ENCODE peak calls at places on chromosome 2, in four cellular contexts. L is mesothelial cell of epicardium, F is HT-29, D is amygdala. R is an unnamed sample.

GRCh38 chr2:26196683-26197418 is 24.0 kb downstream of the GAREM2 start:
- DNase-seq in L (no peak), F (no peak), D (no peak), R (peak)

GRCh38 chr2:232884549-232885263 is 14.6 kb downstream of the SNORC start:
- DNase-seq in L (no peak), F (no peak), D (no peak), R (no peak)

GRCh38 chr2:207896525-207897295 is 127.0 kb upstream of the FZD5 start:
- DNase-seq in F (peak), D (no peak), L (no peak), R (no peak)

GRCh38 chr2:216584112-216584511 is 49.1 kb upstream of the IGFBP2 start:
- DNase-seq in F (no peak), D (peak), L (no peak), R (no peak)

GRCh38 chr2:67845557-67846114 is 217.2 kb downstream of the C1D start:
- DNase-seq in D (no peak), L (no peak), F (no peak), R (no peak)

GRCh38 chr2:203567786-203568185 is 32.7 kb upstream of the RAPH1 start:
- DNase-seq in F (no peak), D (no peak), L (no peak), R (no peak)

GRCh38 chr2:9264301-9264700 is 57.7 kb downstream of the ASAP2 start:
- DNase-seq in F (no peak), L (no peak), D (no peak), R (peak)

GRCh38 chr2:15554525-15555218 is 6.5 kb downstream of the NBAS start:
- DNase-seq in D (no peak), F (no peak), L (no peak), R (no peak)

GRCh38 chr2:25332571-25332970 is 9.2 kb downstream of the DNMT3A start:
- DNase-seq in D (peak), L (no peak), F (no peak), R (no peak)